ENCODE peak calls at places on chromosomes 3 and 15, in nine cellular contexts. I is PC-9; E is pancreas; P is WERI-Rb-1; J is CD8-positive, alpha-beta memory T cell; A is sigmoid colon; N is Panc1; V is OCI-LY7; O is fibroblast of lung. Q is an unnamed sample.

GRCh38 chr15:69298354-69298696 is 387 bp upstream of the PAQR5 start:
- DNase-seq in I (no peak), E (peak; percentile 23), P (no peak), J (no peak), A (no peak), N (no peak), V (no peak), O (no peak), Q (no peak)

GRCh38 chr3:71316378-71316777 is 267.1 kb downstream of the FOXP1 start:
- DNase-seq in I (no peak), E (no peak), P (no peak), J (no peak), A (no peak), N (no peak), V (no peak), O (no peak), Q (no peak)

GRCh38 chr3:59253523-59253922 is 203.7 kb upstream of the CFAP20DC start:
- DNase-seq in I (no peak), E (no peak), P (no peak), J (no peak), A (no peak), N (no peak), V (no peak), O (no peak), Q (no peak)

GRCh38 chr3:43506644-43507043 is 115.2 kb downstream of the ANO10 start:
- DNase-seq in I (no peak), E (no peak), P (no peak), J (no peak), A (no peak), N (no peak), V (no peak), O (no peak), Q (no peak)

GRCh38 chr15:70033529-70034140 is 64.1 kb downstream of the TLE3 start:
- DNase-seq in I (no peak), E (no peak), P (peak; percentile 87), J (no peak), A (peak; percentile 64), N (no peak), V (no peak), O (peak; percentile 77), Q (peak; percentile 33)

GRCh38 chr3:106168941-106169340 is 300.1 kb upstream of the CBLB start:
- DNase-seq in I (no peak), E (no peak), P (no peak), J (no peak), A (no peak), N (no peak), V (no peak), O (no peak), Q (no peak)

GRCh38 chr15:66611257-66612053 is 45.7 kb upstream of the LCTL start:
- DNase-seq in I (no peak), E (peak; percentile 87), P (no peak), J (no peak), A (no peak), N (no peak), V (no peak), O (no peak), Q (no peak)

GRCh38 chr3:33025648-33026178 is 71.2 kb downstream of the GLB1 start:
- DNase-seq in I (no peak), E (no peak), P (no peak), J (no peak), A (no peak), N (no peak), V (no peak), O (no peak), Q (no peak)

GRCh38 chr15:39016706-39017105 is 452.1 kb upstream of the RASGRP1 start:
- DNase-seq in I (no peak), E (no peak), P (no peak), J (no peak), A (no peak), N (no peak), V (no peak), O (peak; percentile 96), Q (no peak)

GRCh38 chr3:58392191-58392590 is 41.4 kb downstream of the PDHB start:
- DNase-seq in I (no peak), E (no peak), P (no peak), J (no peak), A (no peak), N (no peak), V (no peak), O (peak; percentile 6), Q (no peak)

GRCh38 chr3:187227658-187228258 is 30.5 kb downstream of the RTP1 start:
- DNase-seq in I (peak; percentile 78), E (no peak), P (no peak), J (no peak), A (no peak), N (no peak), V (no peak), O (peak; percentile 87), Q (peak; percentile 27)

GRCh38 chr15:86653344-86654192 is 573.9 kb downstream of the AGBL1 start:
- DNase-seq in I (no peak), E (no peak), P (peak; percentile 5), J (no peak), A (no peak), N (no peak), V (no peak), O (no peak), Q (no peak)

GRCh38 chr3:113287818-113288648 is 76.7 kb downstream of the BOC start:
- DNase-seq in I (no peak), E (peak; percentile 64), P (peak; percentile 48), J (no peak), A (peak; percentile 72), N (peak; percentile 87), V (peak; percentile 64), O (peak; percentile 51), Q (no peak)

GRCh38 chr3:52845691-52846426 is 11.0 kb upstream of the MUSTN1 start:
- DNase-seq in I (no peak), E (no peak), P (peak; percentile 27), J (no peak), A (no peak), N (no peak), V (peak; percentile 22), O (no peak), Q (no peak)

GRCh38 chr3:52244061-52244628 is 1.4 kb upstream of the PPM1M start:
- DNase-seq in I (peak; percentile 80), E (no peak), P (no peak), J (no peak), A (peak; percentile 72), N (no peak), V (no peak), O (peak; percentile 19), Q (no peak)

GRCh38 chr15:82850242-82850591 is 40.8 kb downstream of the WHAMM start:
- DNase-seq in I (no peak), E (peak; percentile 32), P (peak; percentile 76), J (no peak), A (no peak), N (no peak), V (no peak), O (peak; percentile 23), Q (no peak)

GRCh38 chr3:139357899-139358298 is 14.1 kb downstream of the MRPS22 start:
- DNase-seq in I (no peak), E (no peak), P (no peak), J (no peak), A (no peak), N (no peak), V (no peak), O (no peak), Q (no peak)

GRCh38 chr15:50415752-50416404 is 8.3 kb upstream of the USP8 start:
- DNase-seq in I (no peak), E (no peak), P (no peak), J (no peak), A (no peak), N (no peak), V (peak; percentile 9), O (no peak), Q (no peak)

GRCh38 chr3:183468424-183468823 is 40.0 kb upstream of the MCF2L2 start:
- DNase-seq in I (no peak), E (no peak), P (no peak), J (no peak), A (no peak), N (no peak), V (no peak), O (no peak), Q (no peak)

GRCh38 chr3:141384157-141384556 is 15.9 kb downstream of the ZBTB38 start:
- DNase-seq in I (no peak), E (no peak), P (no peak), J (no peak), A (no peak), N (no peak), V (no peak), O (peak; percentile 53), Q (no peak)
- H3K4me3 ChIP-seq in I (no peak overlapping the region), E (no peak overlapping the region), P (no peak overlapping the region), J (no peak overlapping the region), A (no peak overlapping the region), N (no peak overlapping the region), V (peak overlapping the region; percentile 71), O (no peak overlapping the region), Q (no peak overlapping the region)

GRCh38 chr3:10173095-10173925 is 8.6 kb downstream of the IRAK2 start:
- DNase-seq in I (peak; percentile 53), E (no peak), P (no peak), J (no peak), A (no peak), N (no peak), V (no peak), O (peak; percentile 74), Q (no peak)
- H3K4me3 ChIP-seq in I (no peak overlapping the region), E (no peak overlapping the region), P (no peak overlapping the region), J (no peak overlapping the region), A (no peak overlapping the region), N (no peak overlapping the region), V (no peak overlapping the region), O (no peak overlapping the region), Q (no peak overlapping the region)

DNA sequence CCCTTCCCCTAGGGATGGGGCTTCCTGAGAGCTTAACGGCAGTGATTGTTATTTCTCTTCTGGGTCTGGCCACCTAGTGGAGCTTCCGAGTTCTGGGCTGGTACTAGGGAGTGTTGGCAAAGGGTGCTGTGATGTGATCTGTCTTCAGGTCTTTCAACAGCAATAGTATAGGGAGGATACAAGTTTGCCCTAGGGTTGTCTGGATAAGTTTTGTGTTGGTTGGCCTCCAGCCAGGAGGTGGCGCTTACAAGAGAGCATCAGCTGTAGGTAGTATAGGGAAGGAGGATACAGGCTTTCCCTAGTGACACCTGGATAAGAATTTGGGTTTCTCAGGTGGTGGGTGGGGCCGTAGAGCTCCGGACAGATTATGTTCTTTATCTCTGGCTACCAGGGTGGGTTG is 19.2 kb upstream of the CPOX start:
- DNase-seq in I (no peak), E (no peak), P (peak; percentile 16), J (no peak), A (no peak), N (no peak), V (peak; percentile 17), O (no peak), Q (no peak)
- H3K4me3 ChIP-seq in I (no peak overlapping the region), E (no peak overlapping the region), P (no peak overlapping the region), J (no peak overlapping the region), A (no peak overlapping the region), N (no peak overlapping the region), V (no peak overlapping the region), O (no peak overlapping the region), Q (no peak overlapping the region)

DNA sequence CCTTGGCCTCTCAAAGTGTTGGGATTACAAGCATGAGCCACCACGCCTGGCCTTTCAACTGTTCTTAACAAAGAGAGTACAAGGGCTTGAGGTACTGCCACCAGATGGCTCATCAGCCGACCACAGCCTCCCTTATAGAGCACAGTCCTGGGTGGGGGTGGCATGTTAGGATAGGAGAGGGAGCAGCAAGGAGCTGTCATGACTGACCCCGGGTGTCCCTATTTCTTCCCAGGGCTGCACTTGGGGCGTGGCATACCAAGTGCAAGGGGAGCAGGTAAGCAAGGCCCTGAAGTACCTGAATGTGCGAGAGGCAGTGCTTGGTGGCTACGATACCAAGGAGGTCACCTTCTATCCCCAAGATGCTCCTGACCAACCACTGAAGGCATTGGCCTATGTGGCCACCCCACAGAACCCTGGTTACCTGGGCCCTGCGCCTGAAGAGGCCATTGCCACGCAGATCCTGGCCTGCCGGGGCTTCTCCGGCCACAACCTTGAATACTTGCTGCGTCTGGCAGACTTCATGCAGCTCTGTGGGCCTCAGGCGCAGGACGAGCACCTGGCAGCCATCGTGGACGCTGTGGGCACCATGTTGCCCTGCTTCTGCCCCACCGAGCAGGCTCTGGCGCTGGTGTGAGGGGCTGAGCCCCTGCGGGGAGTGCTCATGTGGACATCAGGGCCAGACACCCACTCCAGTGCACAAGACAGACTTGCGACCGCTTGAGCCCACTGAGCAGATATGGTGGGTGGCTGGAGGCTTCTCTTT is 2.1 kb downstream of the CHAC1 start:
- DNase-seq in I (no peak), E (no peak), P (no peak), J (no peak), A (no peak), N (no peak), V (peak; percentile 25), O (no peak), Q (no peak)
- H3K4me3 ChIP-seq in I (no peak overlapping the region), E (no peak overlapping the region), P (no peak overlapping the region), J (no peak overlapping the region), A (no peak overlapping the region), N (peak overlapping the region; percentile 87), V (no peak overlapping the region), O (no peak overlapping the region), Q (peak overlapping the region; percentile 83)

Q was measured in skeletal muscle cell.